ENCODE peak calls at places on chromosomes 4 and X, in five cellular contexts. E is NCI-H460, F is fibroblast of mammary gland, I is A549, T is prostate gland. A is an unnamed sample.

GRCh38 chr4:2937986-2938385 is 25.2 kb downstream of the NOP14 start:
- DNase-seq in E (no peak), F (no peak), I (no peak), T (no peak), A (no peak)

GRCh38 chr4:77579406-77580076 is 26.1 kb upstream of the CXCL13 start:
- DNase-seq in E (no peak), F (peak; percentile 86), I (peak; percentile 15), T (no peak), A (peak; percentile 15)

GRCh38 chr4:14700544-14700943 is 301.7 kb upstream of the CPEB2 start:
- DNase-seq in E (no peak), F (no peak), I (no peak), T (no peak), A (no peak)

GRCh38 chrX:16077811-16078210 is 45.6 kb upstream of the GRPR start:
- DNase-seq in E (no peak), F (no peak), I (no peak), T (no peak), A (no peak)

GRCh38 chr4:102623622-102624021 is 122.5 kb downstream of the NFKB1 start:
- DNase-seq in E (no peak), F (peak; percentile 61), I (peak; percentile 58), T (no peak), A (peak; percentile 22)

GRCh38 chrX:154892263-154892662 is 6.1 kb downstream of the F8A1 start:
- DNase-seq in E (no peak), F (no peak), I (no peak), T (no peak), A (no peak)

GRCh38 chr4:6282247-6282646 is 12.6 kb downstream of the WFS1 start:
- DNase-seq in E (no peak), F (peak; percentile 18), I (no peak), T (no peak), A (no peak)

GRCh38 chrX:71666240-71667223 is 814 bp upstream of the LOC101059915 start:
- DNase-seq in E (no peak), F (no peak), I (no peak), T (no peak), A (no peak)

GRCh38 chr4:99506781-99507180 is 4.0 kb upstream of the C4orf17 start:
- DNase-seq in E (no peak), F (peak; percentile 5), I (no peak), T (no peak), A (no peak)

GRCh38 chr4:150656882-150657281 is 74.9 kb downstream of the MAB21L2 start:
- DNase-seq in E (no peak), F (no peak), I (no peak), T (no peak), A (no peak)

GRCh38 chr4:87506974-87507701 is 22.0 kb downstream of the SPARCL1 start:
- DNase-seq in E (no peak), F (peak; percentile 92), I (no peak), T (no peak), A (no peak)

GRCh38 chr4:95027906-95028618 is 270.3 kb downstream of the BMPR1B start:
- DNase-seq in E (no peak), F (no peak), I (no peak), T (no peak), A (no peak)

GRCh38 chrX:95995600-95995999 is 689.0 kb upstream of the DIAPH2 start:
- DNase-seq in E (no peak), F (no peak), I (no peak), T (no peak), A (no peak)

GRCh38 chrX:41906515-41907165 is 16.7 kb downstream of the CASK start:
- DNase-seq in E (no peak), F (peak; percentile 23), I (no peak), T (no peak), A (no peak)

GRCh38 chr4:4829837-4830236 is 29.6 kb upstream of the MSX1 start:
- DNase-seq in E (no peak), F (no peak), I (no peak), T (no peak), A (no peak)

GRCh38 chr4:1205641-1206298 is 33.4 kb upstream of the SPON2 start:
- DNase-seq in E (no peak), F (no peak), I (no peak), T (no peak), A (peak; percentile 17)

GRCh38 chrX:42754582-42754981 is 23.4 kb downstream of the PPP1R2C start:
- DNase-seq in E (no peak), F (no peak), I (no peak), T (no peak), A (no peak)

GRCh38 chrX:136636121-136636520 is 11.8 kb upstream of the CD40LG start:
- DNase-seq in E (no peak), F (no peak), I (no peak), T (no peak), A (no peak)

GRCh38 chr4:66564901-66565648 is 894.8 kb upstream of the EPHA5 start:
- DNase-seq in E (no peak), F (no peak), I (no peak), T (no peak), A (no peak)

GRCh38 chrX:134803551-134804183 is 145.4 kb upstream of the PLAC1 start:
- DNase-seq in E (no peak), F (no peak), I (no peak), T (no peak), A (no peak)

GRCh38 chrX:19774905-19775304 is 112.5 kb downstream of the SH3KBP1 start:
- DNase-seq in E (no peak), F (no peak), I (no peak), T (no peak), A (no peak)

GRCh38 chr4:176949022-176949421 is 156.3 kb upstream of the VEGFC start:
- DNase-seq in E (no peak), F (peak; percentile 77), I (no peak), T (no peak), A (no peak)